ENCODE peak calls at places on chromosomes 6 and 20, in five cellular contexts. N, C, Q, J and M are unnamed samples.

GRCh38 chr20:50588034-50588736 is 78.0 kb downstream of the PTPN1 start:
- DNase-seq in N (peak), C (peak), Q (peak), J (peak), M (peak)

GRCh38 chr6:145808239-145808638 is 6.4 kb downstream of the FBXO30 start:
- DNase-seq in N (peak), C (peak), Q (no peak), J (no peak), M (no peak)

GRCh38 chr6:90574610-90575009 is 12.3 kb downstream of the MAP3K7 start:
- DNase-seq in N (peak), C (peak), Q (no peak), J (peak), M (peak)

GRCh38 chr20:31731321-31731717 is 7.8 kb upstream of the TPX2 start:
- DNase-seq in N (no peak), C (no peak), Q (no peak), J (no peak), M (no peak)

GRCh38 chr6:37038297-37039198 is 33.1 kb downstream of the FGD2 start:
- DNase-seq in N (peak), C (peak), Q (no peak), J (peak), M (no peak)

GRCh38 chr20:36467076-36467999 is 74.0 kb upstream of the MYL9 start:
- DNase-seq in N (peak), C (no peak), Q (no peak), J (peak), M (peak)

GRCh38 chr6:80182291-80182690 is 75.8 kb downstream of the BCKDHB start:
- DNase-seq in N (peak), C (peak), Q (no peak), J (peak), M (peak)

GRCh38 chr6:129575378-129576118 is 134.4 kb downstream of the ARHGAP18 start:
- DNase-seq in N (peak), C (peak), Q (no peak), J (peak), M (peak)

GRCh38 chr6:157659536-157660271 is 163.3 kb upstream of the SNX9 start:
- DNase-seq in N (no peak), C (no peak), Q (no peak), J (no peak), M (no peak)

GRCh38 chr20:46568570-46569129 is 18.2 kb upstream of the OCSTAMP start:
- DNase-seq in N (peak), C (peak), Q (peak), J (peak), M (peak)

GRCh38 chr6:43243649-43244321 is 504 bp downstream of the TTBK1 start:
- DNase-seq in N (no peak), C (no peak), Q (no peak), J (no peak), M (no peak)

GRCh38 chr6:43248791-43249190 is 5.5 kb downstream of the TTBK1 start:
- DNase-seq in N (no peak), C (no peak), Q (no peak), J (no peak), M (no peak)

GRCh38 chr6:43248107-43248506 is 4.8 kb downstream of the TTBK1 start:
- DNase-seq in N (no peak), C (no peak), Q (no peak), J (no peak), M (no peak)

GRCh38 chr6:43246301-43247114 is 3.2 kb downstream of the TTBK1 start:
- DNase-seq in N (no peak), C (no peak), Q (no peak), J (no peak), M (no peak)

DNA sequence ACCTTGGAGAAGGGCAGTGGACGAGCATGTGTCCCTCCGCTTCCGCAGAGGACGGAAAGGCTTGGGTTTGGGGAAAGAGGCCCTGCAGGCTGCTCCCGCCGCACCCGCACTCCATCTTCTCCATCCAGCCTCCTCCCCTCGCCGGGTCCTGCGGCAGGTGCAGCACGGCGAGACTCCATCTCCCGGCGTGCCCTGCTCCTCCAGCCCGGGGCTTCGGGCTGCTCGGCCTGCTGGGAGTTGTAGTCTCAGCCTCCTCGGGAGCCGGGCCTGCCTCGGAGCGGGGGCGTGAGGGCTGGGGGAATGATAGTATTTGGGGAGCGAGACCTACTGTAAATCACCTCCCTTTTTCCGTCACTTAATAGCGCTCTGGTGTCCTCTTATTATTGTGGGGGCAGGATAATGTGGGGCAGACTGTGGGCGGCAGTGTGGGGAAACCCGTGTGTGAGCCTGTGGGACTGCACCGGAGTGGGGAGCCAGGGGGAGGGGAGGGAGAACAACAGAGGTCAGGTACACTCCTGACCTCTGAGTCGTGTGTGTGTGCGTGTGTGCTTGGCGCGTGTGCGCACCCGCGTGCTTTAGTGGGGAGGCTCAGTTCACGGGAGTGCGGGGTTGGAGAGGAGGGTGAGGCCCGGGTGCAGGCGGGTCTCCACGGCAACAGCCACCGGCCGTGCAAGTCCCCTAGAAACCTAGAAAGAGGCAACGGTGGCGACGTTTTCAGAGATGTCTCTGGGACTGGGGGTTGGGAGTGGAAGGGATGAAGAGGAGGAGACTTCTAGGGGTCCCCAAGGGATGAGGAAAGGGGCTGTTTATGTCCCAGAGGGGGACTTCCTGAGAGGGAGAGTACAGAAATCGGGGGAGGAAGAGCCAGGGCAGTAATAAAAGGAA is 4.1 kb downstream of the TTBK1 start:
- DNase-seq in N (peak), C (peak), Q (peak), J (peak), M (no peak)
- TF ChIP-seq CTCF in N (no peak), C (no peak), Q (no peak), J (no peak), M (no peak)

DNA sequence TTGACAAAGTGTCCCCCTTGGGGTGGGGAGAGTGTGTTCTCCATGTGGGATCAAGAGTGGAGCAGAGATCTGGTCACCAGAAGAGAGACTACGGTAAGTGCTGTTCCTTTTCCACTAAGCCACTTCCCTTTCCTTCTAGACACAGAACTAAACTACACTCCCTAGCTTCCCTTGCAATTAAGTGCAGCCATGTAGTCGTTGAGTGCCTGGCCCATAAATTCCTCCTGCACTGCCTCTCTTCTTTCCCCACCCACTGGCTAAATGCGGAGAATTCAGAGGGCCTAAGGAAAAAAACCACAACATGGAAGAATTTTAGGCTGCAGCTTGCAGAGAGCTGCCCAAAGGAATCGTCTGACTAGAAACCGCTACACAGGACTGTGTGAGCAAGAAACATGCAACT is 1.5 kb downstream of the WDR27 start:
- DNase-seq in N (no peak), C (peak), Q (no peak), J (peak), M (peak)
- TF ChIP-seq CTCF in N (no peak), C (no peak), Q (no peak), J (no peak), M (no peak)

GRCh38 chr6:96086745-96087144 is 71.0 kb downstream of the FUT9 start:
- DNase-seq in N (no peak), C (no peak), Q (no peak), J (no peak), M (no peak)

GRCh38 chr6:96089173-96089572 is 73.4 kb downstream of the FUT9 start:
- DNase-seq in N (no peak), C (no peak), Q (no peak), J (no peak), M (no peak)
- TF ChIP-seq CTCF in N (no peak), C (no peak), Q (no peak), J (no peak), M (no peak)

GRCh38 chr6:40887079-40887822 is 151.8 kb downstream of the UNC5CL start:
- DNase-seq in N (no peak), C (no peak), Q (no peak), J (no peak), M (no peak)
- TF ChIP-seq CTCF in N (no peak), C (no peak), Q (no peak), J (no peak), M (no peak)

DNA sequence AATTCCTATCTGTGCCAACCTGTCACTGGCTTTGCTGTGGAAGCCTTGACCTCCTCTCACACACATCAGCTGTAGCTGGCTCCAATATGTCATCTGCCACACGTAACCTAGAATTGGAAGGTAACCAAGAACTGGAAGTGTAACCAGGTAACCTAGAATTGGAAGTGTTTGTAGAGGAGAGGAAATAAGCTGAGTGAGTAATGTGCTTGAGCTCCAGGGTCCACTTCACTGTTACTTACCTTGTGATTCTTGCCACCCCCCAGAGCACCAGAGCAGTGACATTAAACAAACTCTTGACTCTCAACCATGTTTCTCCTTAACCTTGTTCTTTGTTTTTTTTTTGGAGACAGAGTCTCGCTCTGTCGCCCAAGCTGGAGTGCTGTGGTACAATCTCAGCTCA is 350.5 kb downstream of the NRN1 start:
- DNase-seq in N (no peak), C (no peak), Q (no peak), J (no peak), M (no peak)
- TF ChIP-seq CTCF in N (no peak), C (no peak), Q (no peak), J (no peak), M (no peak)